ENCODE peak calls at places on chromosomes 6 and 20, in eight cellular contexts. A, U, J, W, Y, P, T and X are unnamed samples.
A peak's percentile ranks its signal among the peaks of the same experiment; 100 is the strongest.

GRCh38 chr6:52609968-52610367 is 33.1 kb upstream of the TRAM2 start:
- DNase-seq in U (no peak), W (no peak), A (peak; percentile 40), Y (no peak), J (no peak), P (no peak), T (no peak), X (no peak)

GRCh38 chr6:78489874-78490273 is 377.5 kb upstream of the IRAK1BP1 start:
- DNase-seq in Y (no peak), U (no peak), T (no peak), P (peak; percentile 95), W (no peak), A (no peak), J (no peak), X (no peak)

GRCh38 chr6:90295854-90296345 is 743 bp downstream of the BACH2 start:
- DNase-seq in P (peak; percentile 73), T (peak; percentile 80), W (peak; percentile 65), A (peak; percentile 66), Y (peak; percentile 86), J (no peak), U (peak; percentile 88), X (peak; percentile 93)

GRCh38 chr6:81515562-81516453 is 236.7 kb downstream of the TENT5A start:
- DNase-seq in J (no peak), A (no peak), U (no peak), W (no peak), P (no peak), T (no peak), Y (peak; percentile 79), X (no peak)

GRCh38 chr20:25526446-25526845 is 58.9 kb downstream of the NINL start:
- DNase-seq in A (no peak), W (no peak), P (no peak), Y (no peak), T (no peak), J (no peak), U (no peak), X (no peak)

GRCh38 chr6:45375449-45375848 is 2.3 kb downstream of the SUPT3H start:
- DNase-seq in W (no peak), J (no peak), Y (peak; percentile 22), U (no peak), T (no peak), A (no peak), P (no peak), X (no peak)

GRCh38 chr6:24472181-24472580 is 17.2 kb downstream of the GPLD1 start:
- DNase-seq in U (no peak), T (no peak), W (no peak), P (no peak), J (no peak), A (no peak), Y (no peak), X (no peak)

GRCh38 chr6:99285881-99286280 is 63.6 kb downstream of the FAXC start:
- DNase-seq in W (no peak), A (no peak), U (no peak), J (no peak), P (no peak), T (no peak), Y (no peak), X (no peak)

GRCh38 chr20:34190262-34190661 is 51.0 kb upstream of the ASIP start:
- DNase-seq in U (no peak), J (no peak), W (no peak), T (no peak), Y (no peak), A (no peak), P (no peak), X (no peak)

GRCh38 chr6:45567879-45568278 is 190.1 kb upstream of the SUPT3H start:
- DNase-seq in J (no peak), U (no peak), T (peak; percentile 10), P (no peak), Y (no peak), A (no peak), W (no peak), X (no peak)

GRCh38 chr6:105069821-105070445 is 109.9 kb downstream of the POPDC3 start:
- DNase-seq in J (no peak), U (no peak), W (no peak), P (no peak), Y (no peak), T (no peak), A (no peak), X (no peak)

GRCh38 chr6:117491916-117492315 is 9.4 kb downstream of the DCBLD1 start:
- DNase-seq in T (no peak), U (no peak), A (no peak), P (peak; percentile 87), W (no peak), Y (peak; percentile 36), J (no peak), X (no peak)

GRCh38 chr6:169805242-169805838 is 53.9 kb downstream of the ERMARD start:
- DNase-seq in W (no peak), P (no peak), T (no peak), A (peak; percentile 3), Y (no peak), J (no peak), U (peak; percentile 19), X (no peak)

GRCh38 chr6:64685401-64685800 is 1021.6 kb downstream of the EYS start:
- DNase-seq in Y (no peak), T (no peak), A (no peak), P (no peak), J (no peak), U (no peak), W (no peak), X (no peak)

GRCh38 chr6:107843400-107843799 is 19.3 kb upstream of the SCML4 start:
- DNase-seq in T (no peak), U (no peak), P (no peak), J (no peak), A (no peak), Y (no peak), W (no peak), X (no peak)

GRCh38 chr6:160767019-160767646 is 65.1 kb downstream of the PLG start:
- DNase-seq in P (peak; percentile 9), Y (peak; percentile 65), J (peak; percentile 9), T (no peak), A (peak; percentile 55), U (peak; percentile 67), W (peak; percentile 89), X (peak; percentile 64)

GRCh38 chr6:44782198-44782597 is 394.7 kb downstream of the CDC5L start:
- DNase-seq in T (no peak), U (no peak), W (no peak), Y (no peak), A (no peak), J (no peak), P (no peak), X (no peak)

GRCh38 chr20:44407402-44408184 is 52.1 kb downstream of the HNF4A start:
- DNase-seq in A (peak; percentile 94), U (no peak), P (no peak), J (peak; percentile 95), W (no peak), T (peak; percentile 58), Y (peak; percentile 27), X (no peak)

GRCh38 chr6:165653196-165653595 is 9.8 kb downstream of the PDE10A start:
- DNase-seq in J (no peak), A (no peak), Y (no peak), T (no peak), P (peak; percentile 61), U (no peak), W (no peak), X (no peak)

GRCh38 chr6:30914854-30915590 is 984 bp downstream of the VARS2 start:
- DNase-seq in Y (no peak), W (peak; percentile 38), J (no peak), A (peak; percentile 28), U (no peak), P (peak; percentile 9), T (no peak), X (no peak)

GRCh38 chr6:30915591-30915946 is 1.5 kb downstream of the VARS2 start:
- DNase-seq in J (no peak), T (no peak), A (peak; percentile 48), W (peak; percentile 44), U (no peak), P (peak; percentile 75), Y (peak; percentile 78), X (no peak)

GRCh38 chr6:30914076-30914853 is at the start of gene VARS2:
- DNase-seq in U (peak; percentile 95), T (peak; percentile 91), P (peak; percentile 95), Y (peak; percentile 92), J (peak; percentile 84), W (peak; percentile 98), A (peak; percentile 94), X (peak; percentile 99)

GRCh38 chr6:30918675-30919074 is 4.6 kb downstream of the VARS2 start:
- DNase-seq in W (no peak), P (no peak), U (no peak), A (no peak), T (no peak), Y (no peak), J (no peak), X (no peak)

GRCh38 chr6:30917487-30917886 is 3.4 kb downstream of the VARS2 start:
- DNase-seq in W (no peak), Y (no peak), A (no peak), J (no peak), P (no peak), U (no peak), T (no peak), X (no peak)
- H3K36me3 ChIP-seq in W (peaks cover 5% of the 10 kb centered on the region), Y (peaks cover 5% of the 10 kb centered on the region), A (peaks cover 5% of the 10 kb centered on the region), J (peaks cover 30% of the 10 kb centered on the region), P (no peaks in the 10 kb centered on the region), U (peaks cover 30% of the 10 kb centered on the region), T (peaks cover 79% of the 10 kb centered on the region), X (peaks cover 44% of the 10 kb centered on the region)

DNA sequence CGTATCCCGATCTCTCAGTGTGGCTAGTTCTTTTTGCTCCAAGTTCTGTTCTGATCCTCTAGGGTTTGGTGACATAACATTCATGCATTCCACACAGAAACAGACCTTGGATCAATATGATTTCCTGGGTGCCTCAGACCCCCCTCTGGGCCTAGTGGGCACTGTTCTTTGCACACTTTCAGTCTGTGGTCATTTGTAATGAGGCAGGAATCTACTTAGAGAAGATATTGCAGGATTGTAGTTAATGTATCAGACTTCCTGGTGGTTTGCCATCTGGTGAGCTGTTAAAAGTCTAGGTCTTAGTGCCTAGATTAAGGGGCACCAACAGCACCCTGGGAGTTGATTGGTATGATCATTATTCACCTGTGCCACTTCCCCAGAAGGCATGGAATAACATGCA is 7.5 kb downstream of the BEND6 start:
- DNase-seq in T (no peak), W (no peak), Y (no peak), J (no peak), P (no peak), A (no peak), U (no peak), X (no peak)
- H3K4me1 ChIP-seq in T (peaks cover 10% of the 10 kb centered on the region), W (no peaks in the 10 kb centered on the region), Y (peaks cover 8% of the 10 kb centered on the region), J (peaks cover 25% of the 10 kb centered on the region), P (no peaks in the 10 kb centered on the region), A (no peaks in the 10 kb centered on the region), U (peaks cover 3% of the 10 kb centered on the region), X (no peaks in the 10 kb centered on the region)

GRCh38 chr20:41273445-41273844 is 44.1 kb downstream of the ZHX3 start:
- DNase-seq in W (no peak), J (no peak), T (no peak), A (no peak), U (no peak), P (no peak), Y (no peak), X (no peak)
- H3K36me3 ChIP-seq in W (no peaks in the 10 kb centered on the region), J (peaks cover 2% of the 10 kb centered on the region), T (no peaks in the 10 kb centered on the region), A (no peaks in the 10 kb centered on the region), U (no peaks in the 10 kb centered on the region), P (no peaks in the 10 kb centered on the region), Y (no peaks in the 10 kb centered on the region), X (no peaks in the 10 kb centered on the region)

DNA sequence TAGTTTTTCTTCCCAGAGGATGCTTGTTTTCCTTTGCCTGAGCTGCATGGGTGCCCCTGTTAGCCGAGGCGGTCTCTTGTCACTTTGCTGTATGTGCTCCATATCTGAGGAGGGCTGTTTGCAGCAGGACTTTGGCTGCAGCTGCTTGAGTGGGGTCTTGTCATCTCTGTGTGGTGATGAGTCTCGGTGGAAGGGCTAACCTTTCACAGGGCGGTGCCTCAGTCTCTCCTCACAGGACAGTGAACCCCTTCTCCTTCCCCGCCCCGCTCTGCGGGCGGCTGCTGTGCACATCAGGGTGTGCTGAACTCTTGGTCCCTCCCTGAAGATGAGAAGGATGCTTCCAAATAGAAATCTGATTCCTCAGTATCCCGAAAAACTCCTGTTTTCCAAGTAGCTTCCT is 75.1 kb downstream of the SYNJ2 start:
- DNase-seq in A (no peak), J (no peak), T (no peak), Y (no peak), U (peak; percentile 53), W (no peak), P (no peak), X (no peak)
- H3K4me1 ChIP-seq in A (peaks cover 5% of the 10 kb centered on the region), J (peaks cover 36% of the 10 kb centered on the region), T (peaks cover 48% of the 10 kb centered on the region), Y (peaks cover 29% of the 10 kb centered on the region), U (peaks cover 24% of the 10 kb centered on the region), W (peaks cover 11% of the 10 kb centered on the region), P (peaks cover 55% of the 10 kb centered on the region), X (peaks cover 17% of the 10 kb centered on the region)